ENCODE peak calls at places on chromosome 21, in four cellular contexts. R is HepG2, W is heart left ventricle, K is GM23248. I is an unnamed sample.

GRCh38 chr21:31560479-31560878 is 99.0 kb upstream of the SOD1 start:
- DNase-seq in R (no peak), W (no peak), K (no peak), I (no peak)

GRCh38 chr21:27077501-27077900 is 110.6 kb upstream of the ADAMTS5 start:
- DNase-seq in R (no peak), W (no peak), K (peak; percentile 64), I (peak; percentile 59)

GRCh38 chr21:37368536-37369279 is 2.1 kb downstream of the DYRK1A start:
- DNase-seq in R (no peak), W (no peak), K (peak; percentile 88), I (no peak)

GRCh38 chr21:30714436-30714835 is 4.1 kb downstream of the KRTAP21-3 start:
- DNase-seq in R (no peak), W (no peak), K (no peak), I (no peak)

GRCh38 chr21:37484535-37485474 is 118.2 kb downstream of the DYRK1A start:
- DNase-seq in R (no peak), W (no peak), K (no peak), I (no peak)

GRCh38 chr21:31318971-31319370 is 25.1 kb downstream of the TIAM1 start:
- DNase-seq in R (no peak), W (no peak), K (peak; percentile 15), I (no peak)

GRCh38 chr21:41008971-41009370 is 159.0 kb upstream of the BACE2 start:
- DNase-seq in R (no peak), W (no peak), K (no peak), I (no peak)

GRCh38 chr21:14454642-14455009 is 71.7 kb upstream of the HSPA13 start:
- DNase-seq in R (no peak), W (no peak), K (no peak), I (no peak)

GRCh38 chr21:36610201-36610600 is 88.7 kb upstream of the SIM2 start:
- DNase-seq in R (no peak), W (no peak), K (no peak), I (no peak)

GRCh38 chr21:34112316-34113033 is 39.1 kb downstream of the MRPS6 start:
- DNase-seq in R (no peak), W (no peak), K (no peak), I (no peak)

GRCh38 chr21:33657124-33657842 is 15.0 kb downstream of the ITSN1 start:
- DNase-seq in R (no peak), W (no peak), K (no peak), I (no peak)

GRCh38 chr21:35737899-35738341 is 322.4 kb downstream of the SETD4 start:
- DNase-seq in R (no peak), W (peak; percentile 54), K (peak; percentile 27), I (no peak)

GRCh38 chr21:27423073-27423472 is 456.2 kb upstream of the ADAMTS5 start:
- DNase-seq in R (no peak), W (peak; percentile 85), K (peak; percentile 97), I (no peak)

GRCh38 chr21:23853796-23854379 is 1753.4 kb downstream of the MRPL39 start:
- DNase-seq in R (no peak), W (no peak), K (peak; percentile 1), I (peak; percentile 2)

GRCh38 chr21:25080161-25080560 is 527.1 kb downstream of the MRPL39 start:
- DNase-seq in R (no peak), W (no peak), K (no peak), I (no peak)

GRCh38 chr21:29196021-29196663 is 65.7 kb downstream of the MAP3K7CL start:
- DNase-seq in R (peak; percentile 70), W (no peak), K (peak; percentile 92), I (peak; percentile 95)

GRCh38 chr21:46350571-46350970 is 26.6 kb downstream of the PCNT start:
- DNase-seq in R (no peak), W (no peak), K (no peak), I (no peak)
- H3K4me1 ChIP-seq in R (no peaks in the 10 kb centered on the region), W (no peaks in the 10 kb centered on the region), K (no peaks in the 10 kb centered on the region), I (no peaks in the 10 kb centered on the region)

GRCh38 chr21:42231761-42232160 is 12.8 kb downstream of the ABCG1 start:
- DNase-seq in R (no peak), W (peak; percentile 20), K (no peak), I (no peak)
- H3K27ac ChIP-seq in R (no peak overlapping the region), W (no peak overlapping the region), K (no peak overlapping the region), I (no peak overlapping the region)

GRCh38 chr21:42285569-42286245 is 29.5 kb downstream of the TFF3 start:
- DNase-seq in R (no peak), W (no peak), K (no peak), I (no peak)
- H3K4me3 ChIP-seq in R (no peak overlapping the region), W (no peak overlapping the region), K (no peak overlapping the region), I (no peak overlapping the region)

GRCh38 chr21:32592929-32593502 is 7.7 kb upstream of the TCP10L start:
- DNase-seq in R (peak; percentile 98), W (no peak), K (no peak), I (no peak)
- H3K4me1 ChIP-seq in R (peaks cover 69% of the 10 kb centered on the region), W (no peaks in the 10 kb centered on the region), K (peaks cover 12% of the 10 kb centered on the region), I (no peaks in the 10 kb centered on the region)

GRCh38 chr21:44865561-44866280 is 7.8 kb downstream of the PTTG1IP start:
- DNase-seq in R (no peak), W (no peak), K (no peak), I (no peak)

GRCh38 chr21:44867464-44867863 is 6.0 kb downstream of the PTTG1IP start:
- DNase-seq in R (no peak), W (no peak), K (no peak), I (no peak)

GRCh38 chr21:44867999-44868700 is 5.3 kb downstream of the PTTG1IP start:
- DNase-seq in R (no peak), W (no peak), K (no peak), I (no peak)

GRCh38 chr21:44868707-44869106 is 4.8 kb downstream of the PTTG1IP start:
- DNase-seq in R (no peak), W (no peak), K (no peak), I (no peak)

GRCh38 chr21:44866780-44867179 is 6.7 kb downstream of the PTTG1IP start:
- DNase-seq in R (peak; percentile 45), W (no peak), K (peak; percentile 34), I (no peak)
- H3K27ac ChIP-seq in R (peak overlapping the region; percentile 31), W (no peak overlapping the region), K (peak overlapping the region; percentile 70), I (peak overlapping the region; percentile 64)

GRCh38 chr21:16194851-16195251 is 465.1 kb downstream of the USP25 start:
- DNase-seq in R (peak; percentile 17), W (no peak), K (peak; percentile 45), I (no peak)

GRCh38 chr21:16196521-16197208 is 466.9 kb downstream of the USP25 start:
- DNase-seq in R (no peak), W (no peak), K (peak; percentile 44), I (no peak)

GRCh38 chr21:16195476-16195875 is 465.7 kb downstream of the USP25 start:
- DNase-seq in R (no peak), W (no peak), K (peak; percentile 83), I (no peak)

GRCh38 chr21:16193758-16194606 is 464.2 kb downstream of the USP25 start:
- DNase-seq in R (no peak), W (peak; percentile 78), K (peak; percentile 86), I (no peak)

DNA sequence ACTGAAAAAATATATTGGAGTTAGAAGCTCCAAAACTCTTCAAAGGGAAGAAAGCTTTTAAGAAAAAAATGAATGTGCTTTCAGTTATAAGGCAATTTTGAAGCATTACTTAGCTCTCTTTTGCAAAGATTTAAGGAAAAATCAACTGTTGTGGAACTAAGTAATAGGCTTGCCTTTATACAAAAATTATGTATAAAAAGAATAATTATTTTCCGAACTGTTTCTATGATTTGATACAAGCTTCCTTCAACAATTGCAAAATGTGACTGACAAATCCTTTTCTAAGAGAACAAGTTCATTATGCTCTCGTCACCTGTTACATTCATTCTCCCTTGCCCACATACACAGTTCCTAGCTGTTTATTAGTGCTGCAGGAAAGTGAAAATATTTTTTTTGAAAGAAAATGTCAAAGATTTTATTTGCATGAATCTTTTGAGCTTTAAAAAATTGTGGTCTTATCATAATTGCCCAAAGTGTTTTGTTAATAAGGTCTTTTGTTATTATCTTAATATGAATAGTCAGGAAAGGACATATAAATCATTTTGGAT is 466.2 kb downstream of the USP25 start:
- DNase-seq in R (no peak), W (no peak), K (peak; percentile 30), I (no peak)
- H3K4me3 ChIP-seq in R (no peak overlapping the region), W (peak overlapping the region; percentile 6), K (peak overlapping the region; percentile 82), I (no peak overlapping the region)

GRCh38 chr21:38777015-38777414 is 28.7 kb upstream of the ETS2 start:
- DNase-seq in R (no peak), W (no peak), K (no peak), I (no peak)

GRCh38 chr21:38775733-38776132 is 30.0 kb upstream of the ETS2 start:
- DNase-seq in R (no peak), W (no peak), K (no peak), I (no peak)

GRCh38 chr21:38774586-38775285 is 31.0 kb upstream of the ETS2 start:
- DNase-seq in R (no peak), W (no peak), K (no peak), I (no peak)

GRCh38 chr21:38780879-38781278 is 24.9 kb upstream of the ETS2 start:
- DNase-seq in R (no peak), W (no peak), K (no peak), I (no peak)

DNA sequence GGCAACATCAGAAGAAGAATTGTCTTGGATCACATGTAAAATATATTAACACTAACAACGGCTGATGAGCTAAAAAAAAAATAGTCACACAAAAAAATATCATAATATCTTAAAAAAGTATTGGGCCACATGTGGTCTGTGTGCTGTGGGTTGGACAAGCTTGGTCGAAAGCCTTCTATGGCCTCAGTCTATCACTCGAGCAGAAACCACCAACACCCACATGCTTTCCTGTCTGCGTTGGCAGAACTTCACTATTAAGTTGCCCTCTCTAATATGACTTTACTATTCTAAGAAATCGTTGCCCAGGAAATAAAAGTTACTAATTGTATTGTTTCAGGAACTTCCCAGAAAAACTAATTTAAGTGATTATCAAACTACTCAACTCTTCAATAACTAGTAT is 28.2 kb upstream of the ETS2 start:
- DNase-seq in R (no peak), W (no peak), K (no peak), I (no peak)
- H3K4me1 ChIP-seq in R (peaks cover 39% of the 10 kb centered on the region), W (no peaks in the 10 kb centered on the region), K (peaks cover 15% of the 10 kb centered on the region), I (no peaks in the 10 kb centered on the region)

GRCh38 chr21:38561205-38561604 is 62.9 kb upstream of the ERG start:
- DNase-seq in R (no peak), W (no peak), K (no peak), I (no peak)
- H3K27ac ChIP-seq in R (no peak overlapping the region), W (no peak overlapping the region), K (no peak overlapping the region), I (no peak overlapping the region)

DNA sequence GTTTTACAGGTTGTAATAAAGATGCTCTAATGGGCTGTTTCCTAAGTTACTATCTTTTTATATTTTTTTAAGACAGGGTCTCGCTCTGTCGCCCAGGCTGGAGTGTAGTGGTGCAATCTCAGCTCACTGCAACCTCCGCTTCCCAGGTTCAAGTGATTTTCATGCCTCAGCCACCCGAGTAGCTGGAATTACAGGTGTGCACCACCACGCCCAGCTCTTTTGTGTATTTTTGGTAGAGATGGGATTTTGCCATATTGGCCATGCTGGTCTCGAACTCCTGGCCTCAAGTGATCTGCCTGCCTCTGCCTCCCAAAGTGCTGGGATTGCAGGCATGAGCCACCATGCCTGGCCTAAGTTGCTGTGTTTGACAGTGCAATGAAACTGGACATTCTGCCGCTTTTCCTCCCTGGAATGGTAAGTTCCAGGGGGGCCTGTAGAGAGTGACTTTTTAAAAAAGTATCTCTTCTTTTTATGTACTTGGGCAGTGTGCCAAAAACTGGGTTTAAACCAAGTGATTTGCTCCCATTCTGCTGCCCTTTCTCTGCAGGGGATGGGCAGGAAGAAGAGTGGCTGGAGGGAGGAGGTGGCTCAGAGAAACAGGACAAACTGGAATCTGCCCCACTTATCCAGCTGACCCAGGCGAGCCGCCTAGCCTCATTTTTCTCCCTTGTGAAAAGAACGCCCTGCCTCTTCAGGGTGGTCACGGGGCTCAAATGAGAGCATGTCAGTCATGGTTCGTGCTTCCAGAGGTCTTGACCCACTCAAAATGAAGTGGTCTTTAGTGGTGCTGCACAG is 2.3 kb downstream of the SLC37A1 start:
- DNase-seq in R (no peak), W (no peak), K (peak; percentile 6), I (peak; percentile 34)
- H3K4me3 ChIP-seq in R (no peak overlapping the region), W (no peak overlapping the region), K (no peak overlapping the region), I (no peak overlapping the region)

I was measured in A673.